ENCODE peak calls at places on chromosomes 12 and 14, in eight cellular contexts. N, X, E, V, T, Z, K and D are unnamed samples.

GRCh38 chr12:95574030-95574429 is 22.8 kb upstream of the USP44 start:
- DNase-seq in K (no peak), Z (no peak), V (no peak), X (no peak), T (no peak), E (no peak), N (no peak), D (no peak)

GRCh38 chr14:54200726-54201125 is 196.1 kb upstream of the CDKN3 start:
- DNase-seq in K (no peak), N (no peak), E (peak), X (no peak), V (no peak), T (no peak), Z (no peak), D (no peak)

GRCh38 chr12:54134850-54135249 is 53.9 kb downstream of the SMUG1 start:
- DNase-seq in K (peak), V (no peak), N (no peak), Z (no peak), E (no peak), X (no peak), T (no peak), D (no peak)

GRCh38 chr12:3972576-3972975 is 99.4 kb upstream of the PARP11 start:
- DNase-seq in Z (no peak), V (no peak), X (no peak), T (no peak), K (no peak), N (no peak), E (no peak), D (no peak)

GRCh38 chr12:15151141-15152091 is 69.8 kb downstream of the RERG start:
- DNase-seq in E (no peak), V (no peak), X (no peak), N (no peak), Z (no peak), K (peak), T (peak), D (peak)

GRCh38 chr12:83660727-83661126 is 974.0 kb downstream of the TMTC2 start:
- DNase-seq in V (no peak), Z (no peak), T (no peak), X (no peak), E (no peak), K (no peak), N (no peak), D (no peak)

GRCh38 chr14:54440870-54441868 is at the start of gene CNIH1:
- DNase-seq in K (peak), X (peak), T (peak), N (peak), V (peak), Z (peak), E (peak), D (peak)

GRCh38 chr12:53047221-53048032 is 2.4 kb upstream of the TNS2 start:
- DNase-seq in V (peak), K (peak), T (no peak), X (peak), E (no peak), N (peak), Z (peak), D (peak)

GRCh38 chr14:100988956-100989355 is 85.4 kb upstream of the RTL1 start:
- DNase-seq in V (no peak), Z (no peak), K (no peak), T (no peak), E (no peak), N (no peak), X (no peak), D (no peak)